ENCODE peak calls at places on chromosomes 2 and 18, in four cellular contexts. One of them, this sample, is unnamed.

GRCh38 chr18:67551146-67551545 is 34.6 kb upstream of the DSEL start:
- DNase-seq in mesendoderm: no peak
- DNase-seq in IMR-90: no peak
- DNase-seq in neuronal stem cell: peak; percentile 8
- DNase-seq in this sample: no peak

GRCh38 chr2:139165041-139165440 is 384.9 kb upstream of the NXPH2 start:
- DNase-seq in neuronal stem cell: no peak
- DNase-seq in IMR-90: no peak
- DNase-seq in mesendoderm: no peak
- DNase-seq in this sample: no peak

GRCh38 chr2:10514743-10515142 is 66.6 kb upstream of the ODC1 start:
- DNase-seq in neuronal stem cell: no peak
- DNase-seq in IMR-90: peak; percentile 92
- DNase-seq in mesendoderm: peak; percentile 55
- DNase-seq in this sample: peak; percentile 43

GRCh38 chr2:241724259-241724974 is 10.0 kb upstream of the D2HGDH start:
- DNase-seq in neuronal stem cell: no peak
- DNase-seq in IMR-90: no peak
- DNase-seq in mesendoderm: peak; percentile 42
- DNase-seq in this sample: no peak

GRCh38 chr2:156110890-156111289 is 221.6 kb downstream of the NR4A2 start:
- DNase-seq in mesendoderm: peak; percentile 79
- DNase-seq in neuronal stem cell: no peak
- DNase-seq in IMR-90: no peak
- DNase-seq in this sample: peak; percentile 4

GRCh38 chr18:37019157-37019571 is 190.2 kb downstream of the KIAA1328 start:
- DNase-seq in neuronal stem cell: no peak
- DNase-seq in mesendoderm: peak; percentile 84
- DNase-seq in IMR-90: peak; percentile 11
- DNase-seq in this sample: peak; percentile 37

GRCh38 chr18:55779711-55780590 is 192.0 kb upstream of the TCF4 start:
- DNase-seq in neuronal stem cell: peak; percentile 42
- DNase-seq in IMR-90: peak; percentile 30
- DNase-seq in mesendoderm: peak; percentile 63
- DNase-seq in this sample: peak; percentile 50

GRCh38 chr2:232162191-232162590 is 200.7 kb downstream of the DIS3L2 start:
- DNase-seq in mesendoderm: no peak
- DNase-seq in IMR-90: peak; percentile 39
- DNase-seq in neuronal stem cell: no peak
- DNase-seq in this sample: peak; percentile 4

GRCh38 chr2:56912490-56912889 is 728.7 kb downstream of the CCDC85A start:
- DNase-seq in IMR-90: no peak
- DNase-seq in neuronal stem cell: no peak
- DNase-seq in mesendoderm: no peak
- DNase-seq in this sample: no peak

GRCh38 chr2:190063624-190064023 is 1.1 kb upstream of the MSTN start:
- DNase-seq in IMR-90: no peak
- DNase-seq in mesendoderm: no peak
- DNase-seq in neuronal stem cell: no peak
- DNase-seq in this sample: no peak

GRCh38 chr2:120625865-120626560 is 109.7 kb upstream of the GLI2 start:
- DNase-seq in IMR-90: no peak
- DNase-seq in neuronal stem cell: no peak
- DNase-seq in mesendoderm: no peak
- DNase-seq in this sample: no peak

GRCh38 chr2:33091541-33092123 is 144.9 kb downstream of the LTBP1 start:
- DNase-seq in mesendoderm: no peak
- DNase-seq in neuronal stem cell: no peak
- DNase-seq in IMR-90: no peak
- DNase-seq in this sample: no peak

GRCh38 chr2:209613941-209614340 is 157.7 kb upstream of the UNC80 start:
- DNase-seq in mesendoderm: no peak
- DNase-seq in IMR-90: no peak
- DNase-seq in neuronal stem cell: peak; percentile 48
- DNase-seq in this sample: no peak

GRCh38 chr18:31206787-31207381 is 44.2 kb upstream of the DSC1 start:
- DNase-seq in mesendoderm: peak; percentile 61
- DNase-seq in IMR-90: peak; percentile 23
- DNase-seq in neuronal stem cell: no peak
- DNase-seq in this sample: peak; percentile 75

GRCh38 chr18:30889582-30890301 is 152.8 kb downstream of the DSC3 start:
- DNase-seq in IMR-90: no peak
- DNase-seq in neuronal stem cell: peak; percentile 40
- DNase-seq in mesendoderm: peak; percentile 85
- DNase-seq in this sample: peak; percentile 71

GRCh38 chr2:166375205-166375735 is 474 bp downstream of the SCN9A start:
- DNase-seq in neuronal stem cell: no peak
- DNase-seq in mesendoderm: no peak
- DNase-seq in IMR-90: peak; percentile 30
- DNase-seq in this sample: peak; percentile 10

GRCh38 chr2:204625135-204625534 is 79.9 kb downstream of the PARD3B start:
- DNase-seq in IMR-90: no peak
- DNase-seq in mesendoderm: peak; percentile 13
- DNase-seq in neuronal stem cell: no peak
- DNase-seq in this sample: no peak

GRCh38 chr2:47230418-47230817 is 75.3 kb upstream of the STPG4 start:
- DNase-seq in IMR-90: peak; percentile 29
- DNase-seq in neuronal stem cell: no peak
- DNase-seq in mesendoderm: no peak
- DNase-seq in this sample: peak; percentile 80

GRCh38 chr2:68487773-68488355 is 20.5 kb downstream of the APLF start:
- DNase-seq in IMR-90: peak; percentile 53
- DNase-seq in mesendoderm: no peak
- DNase-seq in neuronal stem cell: no peak
- DNase-seq in this sample: peak; percentile 44

GRCh38 chr18:30280861-30281470 is 761.6 kb downstream of the DSC3 start:
- DNase-seq in neuronal stem cell: peak; percentile 50
- DNase-seq in IMR-90: peak; percentile 59
- DNase-seq in mesendoderm: peak; percentile 76
- DNase-seq in this sample: peak; percentile 67

GRCh38 chr2:202158796-202159195 is 79.6 kb downstream of the SUMO1 start:
- DNase-seq in IMR-90: peak; percentile 46
- DNase-seq in mesendoderm: no peak
- DNase-seq in neuronal stem cell: no peak
- DNase-seq in this sample: no peak

GRCh38 chr2:133566967-133567645 is 1.2 kb downstream of the NCKAP5 start:
- DNase-seq in mesendoderm: peak; percentile 67
- DNase-seq in IMR-90: peak; percentile 88
- DNase-seq in neuronal stem cell: no peak
- DNase-seq in this sample: peak; percentile 71

GRCh38 chr2:8049851-8050571 is 631.8 kb upstream of the ID2 start:
- DNase-seq in IMR-90: no peak
- DNase-seq in neuronal stem cell: no peak
- DNase-seq in mesendoderm: no peak
- DNase-seq in this sample: no peak

GRCh38 chr2:206084468-206084869 is 1.5 kb downstream of the INO80D start:
- DNase-seq in neuronal stem cell: peak; percentile 61
- DNase-seq in IMR-90: peak; percentile 82
- DNase-seq in mesendoderm: peak; percentile 95
- DNase-seq in this sample: peak; percentile 89

GRCh38 chr2:584863-585823 is 92.1 kb downstream of the TMEM18 start:
- DNase-seq in neuronal stem cell: no peak
- DNase-seq in mesendoderm: no peak
- DNase-seq in IMR-90: no peak
- DNase-seq in this sample: no peak

GRCh38 chr2:209642146-209642815 is 129.4 kb upstream of the UNC80 start:
- DNase-seq in mesendoderm: peak; percentile 16
- DNase-seq in IMR-90: peak; percentile 1
- DNase-seq in neuronal stem cell: no peak
- DNase-seq in this sample: no peak

GRCh38 chr2:239642406-239643004 is 241.7 kb upstream of the HDAC4 start:
- DNase-seq in mesendoderm: no peak
- DNase-seq in IMR-90: no peak
- DNase-seq in neuronal stem cell: no peak
- DNase-seq in this sample: no peak

GRCh38 chr2:115443550-115444185 is 1001.2 kb downstream of the DPP10 start:
- DNase-seq in mesendoderm: peak; percentile 87
- DNase-seq in neuronal stem cell: no peak
- DNase-seq in IMR-90: no peak
- DNase-seq in this sample: no peak

GRCh38 chr2:181581534-181581933 is 75.4 kb downstream of the CERKL start:
- DNase-seq in neuronal stem cell: no peak
- DNase-seq in IMR-90: no peak
- DNase-seq in mesendoderm: peak; percentile 41
- DNase-seq in this sample: no peak

GRCh38 chr2:183283176-183283575 is 158.9 kb downstream of the NUP35 start:
- DNase-seq in mesendoderm: no peak
- DNase-seq in IMR-90: no peak
- DNase-seq in neuronal stem cell: no peak
- DNase-seq in this sample: peak; percentile 1

GRCh38 chr2:217861334-217861877 is 141.4 kb downstream of the TNS1 start:
- DNase-seq in IMR-90: no peak
- DNase-seq in mesendoderm: no peak
- DNase-seq in neuronal stem cell: no peak
- DNase-seq in this sample: no peak

GRCh38 chr2:105932582-105932981 is 187.9 kb downstream of the NCK2 start:
- DNase-seq in neuronal stem cell: no peak
- DNase-seq in IMR-90: no peak
- DNase-seq in mesendoderm: no peak
- DNase-seq in this sample: no peak

GRCh38 chr2:42844901-42845685 is 52.7 kb upstream of the HAAO start:
- DNase-seq in mesendoderm: no peak
- DNase-seq in neuronal stem cell: no peak
- DNase-seq in IMR-90: peak; percentile 88
- DNase-seq in this sample: peak; percentile 97

GRCh38 chr18:62586148-62586774 is 63.4 kb downstream of the ZCCHC2 start:
- DNase-seq in neuronal stem cell: peak; percentile 62
- DNase-seq in IMR-90: peak; percentile 69
- DNase-seq in mesendoderm: peak; percentile 71
- DNase-seq in this sample: peak; percentile 69

GRCh38 chr2:10220516-10221391 is 82.0 kb upstream of the HPCAL1 start:
- DNase-seq in neuronal stem cell: no peak
- DNase-seq in mesendoderm: no peak
- DNase-seq in IMR-90: peak; percentile 87
- DNase-seq in this sample: peak; percentile 46

GRCh38 chr2:25257931-25258771 is 83.6 kb downstream of the DNMT3A start:
- DNase-seq in IMR-90: no peak
- DNase-seq in mesendoderm: peak; percentile 68
- DNase-seq in neuronal stem cell: no peak
- DNase-seq in this sample: no peak
- H3K4ac ChIP-seq in IMR-90: no peak overlapping the region
- H3K4ac ChIP-seq in mesendoderm: peak overlapping the region; percentile 49
- H3K4ac ChIP-seq in neuronal stem cell: no peak overlapping the region
- H3K4ac ChIP-seq in this sample: no peak overlapping the region

GRCh38 chr2:160345102-160345501 is 145.0 kb upstream of the ITGB6 start:
- DNase-seq in neuronal stem cell: no peak
- DNase-seq in IMR-90: no peak
- DNase-seq in mesendoderm: no peak
- DNase-seq in this sample: no peak

GRCh38 chr2:160339726-160340125 is 139.7 kb upstream of the ITGB6 start:
- DNase-seq in mesendoderm: no peak
- DNase-seq in neuronal stem cell: no peak
- DNase-seq in IMR-90: no peak
- DNase-seq in this sample: no peak

GRCh38 chr2:160347269-160347863 is 146.2 kb downstream of the RBMS1 start:
- DNase-seq in mesendoderm: no peak
- DNase-seq in neuronal stem cell: no peak
- DNase-seq in IMR-90: peak; percentile 46
- DNase-seq in this sample: no peak

GRCh38 chr2:160339291-160339690 is 139.2 kb upstream of the ITGB6 start:
- DNase-seq in IMR-90: no peak
- DNase-seq in mesendoderm: no peak
- DNase-seq in neuronal stem cell: no peak
- DNase-seq in this sample: no peak

DNA sequence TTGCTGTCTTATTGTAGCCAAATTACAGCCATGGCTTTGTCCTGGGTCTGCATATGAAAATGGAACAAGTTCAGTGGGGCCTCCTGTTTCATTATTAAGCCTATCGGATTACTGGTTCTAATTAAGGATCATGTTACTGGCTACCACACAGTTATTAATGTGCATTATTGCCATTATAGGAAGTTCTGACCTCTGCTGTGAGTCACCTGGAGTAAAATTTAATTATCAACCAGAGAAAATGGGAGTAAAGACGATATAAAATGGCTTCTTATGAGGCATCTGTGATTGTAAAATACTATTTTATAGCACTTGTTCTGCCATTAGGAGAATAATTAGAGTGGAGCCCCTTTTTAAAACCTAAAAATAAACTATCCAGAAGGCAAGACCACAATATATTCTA is 143.3 kb upstream of the ITGB6 start:
- DNase-seq in neuronal stem cell: no peak
- DNase-seq in mesendoderm: no peak
- DNase-seq in IMR-90: no peak
- DNase-seq in this sample: no peak
- H2BK15ac ChIP-seq in neuronal stem cell: no peak overlapping the region
- H2BK15ac ChIP-seq in mesendoderm: no peak overlapping the region
- H2BK15ac ChIP-seq in IMR-90: no peak overlapping the region
- H2BK15ac ChIP-seq in this sample: no peak overlapping the region

GRCh38 chr2:74845991-74846390 is 12.1 kb downstream of the HK2 start:
- DNase-seq in IMR-90: peak; percentile 47
- DNase-seq in mesendoderm: no peak
- DNase-seq in neuronal stem cell: no peak
- DNase-seq in this sample: no peak
- H2BK5ac ChIP-seq in IMR-90: peak overlapping the region; percentile 50
- H2BK5ac ChIP-seq in mesendoderm: no peak overlapping the region
- H2BK5ac ChIP-seq in neuronal stem cell: no peak overlapping the region
- H2BK5ac ChIP-seq in this sample: no peak overlapping the region

GRCh38 chr18:48898521-48898920 is 52.2 kb downstream of the SMAD7 start:
- DNase-seq in IMR-90: no peak
- DNase-seq in neuronal stem cell: no peak
- DNase-seq in mesendoderm: no peak
- DNase-seq in this sample: no peak
- H3K4ac ChIP-seq in IMR-90: no peak overlapping the region
- H3K4ac ChIP-seq in neuronal stem cell: no peak overlapping the region
- H3K4ac ChIP-seq in mesendoderm: no peak overlapping the region
- H3K4ac ChIP-seq in this sample: no peak overlapping the region

DNA sequence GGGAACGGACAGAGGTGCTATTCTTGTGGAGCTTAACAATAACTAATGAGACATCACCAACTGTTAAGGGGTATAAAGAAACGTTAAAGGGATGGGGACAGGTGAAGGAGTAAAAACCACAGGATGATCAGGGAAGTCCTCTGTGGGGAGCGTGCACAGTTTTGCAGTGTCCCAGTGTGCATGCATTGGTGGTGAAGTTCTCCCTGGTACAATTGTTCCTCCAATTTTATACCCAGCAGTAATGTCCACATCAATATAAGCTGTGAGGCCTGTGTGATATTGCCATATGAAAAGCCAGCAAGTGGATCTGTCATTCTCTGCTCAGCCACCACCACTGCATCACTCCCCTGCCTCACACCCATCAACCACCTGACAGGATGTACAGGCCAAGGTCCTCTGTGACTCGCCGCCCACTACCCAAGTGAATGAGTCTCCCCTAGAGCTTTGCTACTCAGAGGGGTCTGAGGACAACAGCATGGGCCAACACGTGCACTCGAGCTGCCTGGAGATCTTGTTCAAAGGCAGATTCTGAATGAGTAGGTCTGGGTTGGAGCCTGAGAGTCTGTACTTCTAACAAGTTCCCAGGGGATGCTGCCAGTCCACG is 4.6 kb downstream of the MLPH start:
- DNase-seq in IMR-90: no peak
- DNase-seq in mesendoderm: no peak
- DNase-seq in neuronal stem cell: no peak
- DNase-seq in this sample: no peak
- H2BK15ac ChIP-seq in IMR-90: no peak overlapping the region
- H2BK15ac ChIP-seq in mesendoderm: no peak overlapping the region
- H2BK15ac ChIP-seq in neuronal stem cell: no peak overlapping the region
- H2BK15ac ChIP-seq in this sample: no peak overlapping the region

This sample was measured in mesenchymal stem cell.